ENCODE peak calls at places on chromosomes 12 and 14, in five cellular contexts. One of them, this sample, is unnamed.

GRCh38 chr14:59186316-59186715 is 2.2 kb upstream of the DAAM1 start:
- DNase-seq in RWPE1: no peak
- DNase-seq in gastrocnemius medialis: no peak
- DNase-seq in A549: no peak
- DNase-seq in lower lobe of right lung: no peak
- DNase-seq in this sample: no peak

GRCh38 chr14:75905505-75905904 is 76.3 kb downstream of the TGFB3 start:
- DNase-seq in RWPE1: no peak
- DNase-seq in gastrocnemius medialis: peak
- DNase-seq in A549: no peak
- DNase-seq in lower lobe of right lung: peak
- DNase-seq in this sample: no peak

GRCh38 chr14:66638688-66639087 is 130.7 kb downstream of the GPHN start:
- DNase-seq in RWPE1: peak
- DNase-seq in gastrocnemius medialis: no peak
- DNase-seq in A549: no peak
- DNase-seq in lower lobe of right lung: no peak
- DNase-seq in this sample: peak

GRCh38 chr12:51675062-51675803 is 84.2 kb downstream of the SCN8A start:
- DNase-seq in RWPE1: no peak
- DNase-seq in gastrocnemius medialis: no peak
- DNase-seq in A549: no peak
- DNase-seq in lower lobe of right lung: no peak
- DNase-seq in this sample: no peak

GRCh38 chr12:59459966-59460365 is 135.9 kb upstream of the SLC16A7 start:
- DNase-seq in RWPE1: peak
- DNase-seq in gastrocnemius medialis: no peak
- DNase-seq in A549: no peak
- DNase-seq in lower lobe of right lung: no peak
- DNase-seq in this sample: peak

GRCh38 chr12:56590237-56590830 is 39.8 kb downstream of the BAZ2A start:
- DNase-seq in RWPE1: no peak
- DNase-seq in gastrocnemius medialis: peak
- DNase-seq in A549: no peak
- DNase-seq in lower lobe of right lung: no peak
- DNase-seq in this sample: peak

GRCh38 chr14:101821528-101821927 is 60.0 kb downstream of the PPP2R5C start:
- DNase-seq in RWPE1: no peak
- DNase-seq in gastrocnemius medialis: no peak
- DNase-seq in A549: no peak
- DNase-seq in lower lobe of right lung: no peak
- DNase-seq in this sample: no peak

GRCh38 chr14:101097109-101097793 is 193.7 kb upstream of the RTL1 start:
- DNase-seq in RWPE1: no peak
- DNase-seq in gastrocnemius medialis: no peak
- DNase-seq in A549: peak
- DNase-seq in lower lobe of right lung: no peak
- DNase-seq in this sample: no peak

GRCh38 chr14:71698698-71699097 is 233.5 kb upstream of the RGS6 start:
- DNase-seq in RWPE1: no peak
- DNase-seq in gastrocnemius medialis: no peak
- DNase-seq in A549: no peak
- DNase-seq in lower lobe of right lung: no peak
- DNase-seq in this sample: no peak

GRCh38 chr12:14554281-14555008 is 13.2 kb downstream of the PLBD1 start:
- DNase-seq in RWPE1: peak
- DNase-seq in gastrocnemius medialis: peak
- DNase-seq in A549: no peak
- DNase-seq in lower lobe of right lung: peak
- DNase-seq in this sample: peak

GRCh38 chr14:31479026-31479425 is 8.8 kb downstream of the GPR33 start:
- DNase-seq in RWPE1: no peak
- DNase-seq in gastrocnemius medialis: no peak
- DNase-seq in A549: no peak
- DNase-seq in lower lobe of right lung: no peak
- DNase-seq in this sample: no peak

GRCh38 chr14:50237448-50237847 is 6.1 kb upstream of the SOS2 start:
- DNase-seq in RWPE1: no peak
- DNase-seq in gastrocnemius medialis: no peak
- DNase-seq in A549: no peak
- DNase-seq in lower lobe of right lung: no peak
- DNase-seq in this sample: no peak

GRCh38 chr14:73713804-73714655 is at the start of gene PNMA1:
- DNase-seq in RWPE1: peak
- DNase-seq in gastrocnemius medialis: peak
- DNase-seq in A549: peak
- DNase-seq in lower lobe of right lung: peak
- DNase-seq in this sample: peak

GRCh38 chr12:90036641-90037040 is 328.0 kb upstream of the ATP2B1 start:
- DNase-seq in RWPE1: peak
- DNase-seq in gastrocnemius medialis: no peak
- DNase-seq in A549: no peak
- DNase-seq in lower lobe of right lung: no peak
- DNase-seq in this sample: peak

GRCh38 chr14:49497725-49498348 is 88.3 kb downstream of the RPS29 start:
- DNase-seq in RWPE1: peak
- DNase-seq in gastrocnemius medialis: no peak
- DNase-seq in A549: peak
- DNase-seq in lower lobe of right lung: no peak
- DNase-seq in this sample: peak

GRCh38 chr14:99035712-99036593 is 236.0 kb downstream of the BCL11B start:
- DNase-seq in RWPE1: peak
- DNase-seq in gastrocnemius medialis: peak
- DNase-seq in A549: peak
- DNase-seq in lower lobe of right lung: peak
- DNase-seq in this sample: peak

GRCh38 chr14:35088514-35088913 is 33.3 kb downstream of the PPP2R3C start:
- DNase-seq in RWPE1: no peak
- DNase-seq in gastrocnemius medialis: no peak
- DNase-seq in A549: no peak
- DNase-seq in lower lobe of right lung: no peak
- DNase-seq in this sample: peak

GRCh38 chr14:74619672-74620131 is 7.7 kb upstream of the LTBP2 start:
- DNase-seq in RWPE1: peak
- DNase-seq in gastrocnemius medialis: peak
- DNase-seq in A549: peak
- DNase-seq in lower lobe of right lung: peak
- DNase-seq in this sample: peak

GRCh38 chr12:57089259-57090245 is 638 bp downstream of the NAB2 start:
- DNase-seq in RWPE1: no peak
- DNase-seq in gastrocnemius medialis: peak
- DNase-seq in A549: no peak
- DNase-seq in lower lobe of right lung: peak
- DNase-seq in this sample: peak

GRCh38 chr14:80615831-80616230 is 325.7 kb downstream of the CEP128 start:
- DNase-seq in RWPE1: no peak
- DNase-seq in gastrocnemius medialis: no peak
- DNase-seq in A549: no peak
- DNase-seq in lower lobe of right lung: no peak
- DNase-seq in this sample: no peak

GRCh38 chr12:119835068-119835467 is 42.1 kb downstream of the CIT start:
- DNase-seq in RWPE1: no peak
- DNase-seq in gastrocnemius medialis: no peak
- DNase-seq in A549: no peak
- DNase-seq in lower lobe of right lung: no peak
- DNase-seq in this sample: no peak

GRCh38 chr12:39638178-39638577 is 18.6 kb upstream of the ABCD2 start:
- DNase-seq in RWPE1: no peak
- DNase-seq in gastrocnemius medialis: no peak
- DNase-seq in A549: no peak
- DNase-seq in lower lobe of right lung: no peak
- DNase-seq in this sample: no peak

GRCh38 chr12:76236640-76237039 is 111.6 kb downstream of the BBS10 start:
- DNase-seq in RWPE1: peak
- DNase-seq in gastrocnemius medialis: no peak
- DNase-seq in A549: peak
- DNase-seq in lower lobe of right lung: no peak
- DNase-seq in this sample: peak

GRCh38 chr14:104175041-104175440 is 36.7 kb downstream of the KIF26A start:
- DNase-seq in RWPE1: no peak
- DNase-seq in gastrocnemius medialis: no peak
- DNase-seq in A549: no peak
- DNase-seq in lower lobe of right lung: no peak
- DNase-seq in this sample: no peak

GRCh38 chr14:83173687-83174086 is 1640.0 kb upstream of the SEL1L start:
- DNase-seq in RWPE1: no peak
- DNase-seq in gastrocnemius medialis: no peak
- DNase-seq in A549: no peak
- DNase-seq in lower lobe of right lung: no peak
- DNase-seq in this sample: no peak

GRCh38 chr14:75044760-75045159 is 6.5 kb downstream of the MLH3 start:
- DNase-seq in RWPE1: no peak
- DNase-seq in gastrocnemius medialis: no peak
- DNase-seq in A549: no peak
- DNase-seq in lower lobe of right lung: no peak
- DNase-seq in this sample: no peak

GRCh38 chr12:40971911-40972310 is 216.2 kb upstream of the PDZRN4 start:
- DNase-seq in RWPE1: no peak
- DNase-seq in gastrocnemius medialis: no peak
- DNase-seq in A549: no peak
- DNase-seq in lower lobe of right lung: no peak
- DNase-seq in this sample: no peak

GRCh38 chr12:17215754-17216153 is 609.8 kb upstream of the LMO3 start:
- DNase-seq in RWPE1: no peak
- DNase-seq in gastrocnemius medialis: no peak
- DNase-seq in A549: peak
- DNase-seq in lower lobe of right lung: no peak
- DNase-seq in this sample: no peak

GRCh38 chr12:94801736-94802135 is 151.4 kb upstream of the TMCC3 start:
- DNase-seq in RWPE1: no peak
- DNase-seq in gastrocnemius medialis: no peak
- DNase-seq in A549: no peak
- DNase-seq in lower lobe of right lung: no peak
- DNase-seq in this sample: no peak

DNA sequence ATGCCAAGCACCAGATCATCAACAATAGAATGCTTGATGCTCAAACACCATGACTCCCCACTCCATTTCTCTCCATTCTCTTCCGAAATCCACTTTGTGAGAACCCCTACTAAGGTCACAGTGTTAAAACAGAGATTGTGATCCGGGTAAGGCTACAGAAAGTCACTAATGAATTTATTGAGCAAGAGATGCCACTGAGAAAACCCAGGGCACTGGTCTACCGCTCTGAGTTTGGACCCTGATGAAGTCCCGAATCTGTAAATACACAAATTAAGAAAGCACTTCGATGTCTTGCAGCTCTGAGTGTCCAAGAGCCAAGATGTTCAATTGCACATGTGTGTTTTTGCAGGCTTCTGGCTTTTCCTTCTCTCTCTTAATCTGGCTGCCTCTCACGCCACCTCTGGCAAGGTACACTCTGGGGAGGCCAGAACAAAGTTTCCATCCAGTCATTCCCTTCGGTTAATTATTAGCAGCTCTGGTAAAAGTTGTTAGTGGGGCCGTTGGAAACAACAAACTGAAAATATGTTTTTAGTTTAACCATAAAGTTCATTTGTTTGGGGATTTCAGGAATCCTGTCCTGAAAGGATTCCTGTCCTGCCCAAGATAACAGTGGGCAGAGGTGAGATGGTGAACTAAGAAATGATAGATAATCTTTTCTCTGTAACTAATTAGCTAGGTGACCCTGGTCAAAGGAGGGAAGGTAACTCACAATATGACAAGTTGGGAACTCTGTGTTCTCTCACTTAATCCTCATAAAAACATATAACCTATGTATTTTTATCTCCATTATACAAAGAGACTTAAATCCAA is 75.4 kb downstream of the BTG1 start:
- DNase-seq in RWPE1: no peak
- DNase-seq in gastrocnemius medialis: no peak
- DNase-seq in A549: peak
- DNase-seq in lower lobe of right lung: no peak
- DNase-seq in this sample: no peak
- TF ChIP-seq CTCF in RWPE1: no peak
- TF ChIP-seq CTCF in gastrocnemius medialis: no peak
- TF ChIP-seq CTCF in A549: no peak
- TF ChIP-seq CTCF in lower lobe of right lung: no peak
- TF ChIP-seq CTCF in this sample: no peak

GRCh38 chr12:2334291-2335088 is 281.7 kb downstream of the CACNA1C start:
- DNase-seq in RWPE1: no peak
- DNase-seq in gastrocnemius medialis: no peak
- DNase-seq in A549: no peak
- DNase-seq in lower lobe of right lung: no peak
- DNase-seq in this sample: no peak

GRCh38 chr12:2332947-2333346 is 280.2 kb downstream of the CACNA1C start:
- DNase-seq in RWPE1: no peak
- DNase-seq in gastrocnemius medialis: no peak
- DNase-seq in A549: no peak
- DNase-seq in lower lobe of right lung: no peak
- DNase-seq in this sample: no peak

GRCh38 chr12:2333516-2333915 is 280.7 kb downstream of the CACNA1C start:
- DNase-seq in RWPE1: no peak
- DNase-seq in gastrocnemius medialis: no peak
- DNase-seq in A549: no peak
- DNase-seq in lower lobe of right lung: no peak
- DNase-seq in this sample: no peak

GRCh38 chr12:2329811-2330210 is 277.0 kb downstream of the CACNA1C start:
- DNase-seq in RWPE1: no peak
- DNase-seq in gastrocnemius medialis: no peak
- DNase-seq in A549: no peak
- DNase-seq in lower lobe of right lung: no peak
- DNase-seq in this sample: no peak

GRCh38 chr12:2332266-2332665 is 279.5 kb downstream of the CACNA1C start:
- DNase-seq in RWPE1: no peak
- DNase-seq in gastrocnemius medialis: no peak
- DNase-seq in A549: no peak
- DNase-seq in lower lobe of right lung: no peak
- DNase-seq in this sample: no peak
- H3K27ac ChIP-seq in RWPE1: no peak
- H3K27ac ChIP-seq in gastrocnemius medialis: no peak
- H3K27ac ChIP-seq in A549: no peak
- H3K27ac ChIP-seq in lower lobe of right lung: no peak
- H3K27ac ChIP-seq in this sample: no peak

GRCh38 chr14:64725879-64726584 is 21.8 kb downstream of the PLEKHG3 start:
- DNase-seq in RWPE1: no peak
- DNase-seq in gastrocnemius medialis: peak
- DNase-seq in A549: no peak
- DNase-seq in lower lobe of right lung: no peak
- DNase-seq in this sample: no peak
- TF ChIP-seq CTCF in RWPE1: no peak
- TF ChIP-seq CTCF in gastrocnemius medialis: no peak
- TF ChIP-seq CTCF in A549: no peak
- TF ChIP-seq CTCF in lower lobe of right lung: no peak
- TF ChIP-seq CTCF in this sample: no peak

GRCh38 chr14:94394025-94394493 is 5.7 kb upstream of the SERPINA1 start:
- DNase-seq in RWPE1: no peak
- DNase-seq in gastrocnemius medialis: no peak
- DNase-seq in A549: no peak
- DNase-seq in lower lobe of right lung: no peak
- DNase-seq in this sample: no peak
- H3K27ac ChIP-seq in RWPE1: peak
- H3K27ac ChIP-seq in gastrocnemius medialis: no peak
- H3K27ac ChIP-seq in A549: no peak
- H3K27ac ChIP-seq in lower lobe of right lung: peak
- H3K27ac ChIP-seq in this sample: no peak

GRCh38 chr14:106875503-106875902 is 1349.1 kb downstream of the TMEM121 start:
- DNase-seq in RWPE1: no peak
- DNase-seq in gastrocnemius medialis: no peak
- DNase-seq in A549: no peak
- DNase-seq in lower lobe of right lung: no peak
- DNase-seq in this sample: no peak
- TF ChIP-seq CTCF in RWPE1: no peak
- TF ChIP-seq CTCF in gastrocnemius medialis: no peak
- TF ChIP-seq CTCF in A549: no peak
- TF ChIP-seq CTCF in lower lobe of right lung: peak
- TF ChIP-seq CTCF in this sample: peak

GRCh38 chr12:123126294-123127144 is 24.4 kb downstream of the PITPNM2 start:
- DNase-seq in RWPE1: peak
- DNase-seq in gastrocnemius medialis: peak
- DNase-seq in A549: peak
- DNase-seq in lower lobe of right lung: no peak
- DNase-seq in this sample: peak
- H3K27ac ChIP-seq in RWPE1: peak
- H3K27ac ChIP-seq in gastrocnemius medialis: no peak
- H3K27ac ChIP-seq in A549: peak
- H3K27ac ChIP-seq in lower lobe of right lung: peak
- H3K27ac ChIP-seq in this sample: peak

This sample was measured in mammary epithelial cell.